ENCODE peak calls at places on chromosomes 4 and X, in four cellular contexts. One of them, this sample, is unnamed.

GRCh38 chr4:78254893-78255292 is 197.8 kb downstream of the FRAS1 start:
- DNase-seq in left ventricle myocardium inferior: no peak
- DNase-seq in pancreas: no peak
- DNase-seq in neural progenitor cell: no peak
- DNase-seq in this sample: no peak

GRCh38 chrX:131675596-131676194 is 131.8 kb downstream of the OR13H1 start:
- DNase-seq in neural progenitor cell: peak
- DNase-seq in pancreas: no peak
- DNase-seq in left ventricle myocardium inferior: no peak
- DNase-seq in this sample: no peak

GRCh38 chr4:37661643-37662221 is 24.4 kb downstream of the RELL1 start:
- DNase-seq in left ventricle myocardium inferior: no peak
- DNase-seq in neural progenitor cell: no peak
- DNase-seq in pancreas: no peak
- DNase-seq in this sample: no peak

GRCh38 chrX:13933352-13933751 is 96.3 kb downstream of the GEMIN8 start:
- DNase-seq in neural progenitor cell: no peak
- DNase-seq in left ventricle myocardium inferior: no peak
- DNase-seq in pancreas: no peak
- DNase-seq in this sample: no peak

GRCh38 chr4:111210576-111210975 is 587.7 kb upstream of the PITX2 start:
- DNase-seq in left ventricle myocardium inferior: no peak
- DNase-seq in pancreas: no peak
- DNase-seq in neural progenitor cell: no peak
- DNase-seq in this sample: no peak

GRCh38 chrX:15930585-15930984 is 76.0 kb upstream of the AP1S2 start:
- DNase-seq in neural progenitor cell: peak
- DNase-seq in pancreas: no peak
- DNase-seq in left ventricle myocardium inferior: no peak
- DNase-seq in this sample: no peak

GRCh38 chr4:77921701-77922100 is 59.1 kb downstream of the MRPL1 start:
- DNase-seq in pancreas: no peak
- DNase-seq in left ventricle myocardium inferior: no peak
- DNase-seq in neural progenitor cell: no peak
- DNase-seq in this sample: no peak

GRCh38 chr4:16136771-16137170 is 52.9 kb upstream of the PROM1 start:
- DNase-seq in pancreas: no peak
- DNase-seq in neural progenitor cell: no peak
- DNase-seq in left ventricle myocardium inferior: no peak
- DNase-seq in this sample: no peak

GRCh38 chr4:117771647-117772337 is 262.5 kb upstream of the NDST3 start:
- DNase-seq in left ventricle myocardium inferior: no peak
- DNase-seq in neural progenitor cell: peak
- DNase-seq in pancreas: no peak
- DNase-seq in this sample: no peak

GRCh38 chr4:183261953-183262775 is 57.9 kb downstream of the CLDN22 start:
- DNase-seq in pancreas: peak
- DNase-seq in left ventricle myocardium inferior: peak
- DNase-seq in neural progenitor cell: peak
- DNase-seq in this sample: peak

GRCh38 chrX:31021537-31021936 is 50.3 kb downstream of the FTHL17 start:
- DNase-seq in neural progenitor cell: no peak
- DNase-seq in left ventricle myocardium inferior: peak
- DNase-seq in pancreas: no peak
- DNase-seq in this sample: no peak

GRCh38 chr4:88378691-88379559 is at the start of gene HERC6:
- DNase-seq in pancreas: peak
- DNase-seq in left ventricle myocardium inferior: peak
- DNase-seq in neural progenitor cell: peak
- DNase-seq in this sample: peak

GRCh38 chr4:136203199-136203598 is 1329.1 kb downstream of the PCDH18 start:
- DNase-seq in pancreas: no peak
- DNase-seq in left ventricle myocardium inferior: no peak
- DNase-seq in neural progenitor cell: peak
- DNase-seq in this sample: no peak

GRCh38 chr4:85478576-85478975 is 3.6 kb downstream of the ARHGAP24 start:
- DNase-seq in left ventricle myocardium inferior: no peak
- DNase-seq in pancreas: no peak
- DNase-seq in neural progenitor cell: no peak
- DNase-seq in this sample: no peak
- H3K4me3 ChIP-seq in left ventricle myocardium inferior: no peak
- H3K4me3 ChIP-seq in pancreas: no peak
- H3K4me3 ChIP-seq in neural progenitor cell: no peak
- H3K4me3 ChIP-seq in this sample: no peak

DNA sequence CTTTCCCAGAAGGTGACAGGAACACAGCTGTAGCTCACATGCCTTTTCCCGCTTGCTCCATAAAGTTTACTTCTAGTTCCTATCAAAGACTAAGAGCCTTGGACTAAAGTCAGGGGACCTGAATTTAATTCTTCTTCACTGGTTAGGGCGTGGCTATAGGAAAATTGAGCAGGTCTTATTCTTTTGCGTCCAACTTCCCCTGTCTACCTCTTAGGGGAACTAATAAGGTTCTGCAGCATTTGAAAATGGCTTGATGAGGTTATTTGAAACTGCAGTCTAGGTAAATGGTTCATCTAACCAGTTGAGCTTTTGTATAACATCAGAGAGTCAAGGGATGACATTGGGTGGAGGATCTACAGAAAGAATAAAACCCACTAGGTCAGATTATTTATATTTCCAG is 2.6 kb downstream of the ARHGAP10 start:
- DNase-seq in neural progenitor cell: no peak
- DNase-seq in left ventricle myocardium inferior: no peak
- DNase-seq in pancreas: no peak
- DNase-seq in this sample: no peak
- H3K4me3 ChIP-seq in neural progenitor cell: no peak
- H3K4me3 ChIP-seq in left ventricle myocardium inferior: peak
- H3K4me3 ChIP-seq in pancreas: no peak
- H3K4me3 ChIP-seq in this sample: no peak

GRCh38 chrX:119573222-119573621 is 1.1 kb upstream of the UBE2A start:
- DNase-seq in pancreas: no peak
- DNase-seq in neural progenitor cell: no peak
- DNase-seq in left ventricle myocardium inferior: no peak
- DNase-seq in this sample: no peak
- H3K4me3 ChIP-seq in pancreas: peak
- H3K4me3 ChIP-seq in neural progenitor cell: peak
- H3K4me3 ChIP-seq in left ventricle myocardium inferior: peak
- H3K4me3 ChIP-seq in this sample: no peak

GRCh38 chrX:129511689-129512088 is 11.6 kb downstream of the SMARCA1 start:
- DNase-seq in neural progenitor cell: no peak
- DNase-seq in left ventricle myocardium inferior: no peak
- DNase-seq in pancreas: no peak
- DNase-seq in this sample: no peak
- H3K4me3 ChIP-seq in neural progenitor cell: no peak
- H3K4me3 ChIP-seq in left ventricle myocardium inferior: no peak
- H3K4me3 ChIP-seq in pancreas: no peak
- H3K4me3 ChIP-seq in this sample: no peak

This sample was measured in CD8-positive, alpha-beta T cell.